ENCODE peak calls at places on chromosomes 6 and 20, in six cellular contexts. T is NCI-H2171 treated with DMSO at 0.1 percent for 48 hours, Y is hypothalamus, S is ELF-1, L is AG10803, W is GM13977. M is an unnamed sample.

GRCh38 chr6:14638932-14639875 is 521.6 kb downstream of the CD83 start:
- DNase-seq in T (peak), Y (no peak), S (peak), L (peak), W (peak), M (peak)

GRCh38 chr20:45355209-45355608 is 7.0 kb upstream of the SDC4 start:
- DNase-seq in T (no peak), Y (no peak), S (no peak), L (peak), W (no peak), M (no peak)

GRCh38 chr20:48830826-48831318 is 3.1 kb upstream of the PREX1 start:
- DNase-seq in T (no peak), Y (no peak), S (no peak), L (no peak), W (no peak), M (no peak)

GRCh38 chr6:108501559-108501958 is 59.2 kb upstream of the FOXO3 start:
- DNase-seq in T (peak), Y (no peak), S (no peak), L (peak), W (no peak), M (no peak)

GRCh38 chr20:22420116-22420598 is 164.2 kb downstream of the FOXA2 start:
- DNase-seq in T (no peak), Y (no peak), S (no peak), L (no peak), W (no peak), M (no peak)

GRCh38 chr6:5866547-5867051 is 140.1 kb downstream of the NRN1 start:
- DNase-seq in T (peak), Y (no peak), S (no peak), L (peak), W (no peak), M (no peak)

GRCh38 chr20:59564171-59564570 is 40.2 kb upstream of the PHACTR3 start:
- DNase-seq in T (no peak), Y (no peak), S (no peak), L (no peak), W (peak), M (no peak)

GRCh38 chr6:75489025-75489424 is 4.6 kb downstream of the FILIP1 start:
- DNase-seq in T (no peak), Y (no peak), S (no peak), L (no peak), W (no peak), M (no peak)

GRCh38 chr6:64256483-64256882 is 620.9 kb downstream of the PHF3 start:
- DNase-seq in T (no peak), Y (no peak), S (no peak), L (no peak), W (no peak), M (no peak)

GRCh38 chr20:61886721-61887658 is 178.7 kb downstream of the TAF4 start:
- DNase-seq in T (peak), Y (no peak), S (peak), L (peak), W (no peak), M (peak)

GRCh38 chr6:135451617-135452190 is 45.8 kb downstream of the AHI1 start:
- DNase-seq in T (peak), Y (no peak), S (peak), L (peak), W (no peak), M (peak)

GRCh38 chr6:152055517-152055916 is 248.0 kb downstream of the ESR1 start:
- DNase-seq in T (no peak), Y (no peak), S (no peak), L (no peak), W (no peak), M (no peak)

GRCh38 chr20:50357783-50358161 is 152.4 kb upstream of the PTPN1 start:
- DNase-seq in T (no peak), Y (no peak), S (no peak), L (no peak), W (no peak), M (no peak)

GRCh38 chr6:113719056-113719455 is 138.1 kb upstream of the MARCKS start:
- DNase-seq in T (no peak), Y (no peak), S (no peak), L (no peak), W (no peak), M (no peak)

GRCh38 chr6:151430886-151431285 is 21.0 kb downstream of the RMND1 start:
- DNase-seq in T (no peak), Y (no peak), S (peak), L (no peak), W (no peak), M (no peak)

M was measured in GM20000.